ENCODE peak calls at places on chromosomes 16 and 17, in eight cellular contexts. K, X, H, Z, A, D, M and Q are unnamed samples.

GRCh38 chr17:19331553-19332245 is 30.8 kb downstream of the B9D1 start:
- DNase-seq in K (peak), X (no peak), H (no peak), Z (no peak), A (no peak), D (no peak), M (no peak), Q (no peak)

GRCh38 chr17:30969989-30970680 is 704 bp upstream of the RNF135 start:
- DNase-seq in K (no peak), X (peak), H (no peak), Z (peak), A (no peak), D (no peak), M (no peak), Q (no peak)

GRCh38 chr17:13750783-13751484 is 149.2 kb upstream of the HS3ST3A1 start:
- DNase-seq in K (no peak), X (no peak), H (no peak), Z (no peak), A (no peak), D (no peak), M (no peak), Q (no peak)

GRCh38 chr16:50323335-50324011 is 45.3 kb downstream of the BRD7 start:
- DNase-seq in K (peak), X (no peak), H (peak), Z (no peak), A (no peak), D (no peak), M (peak), Q (no peak)

GRCh38 chr17:5533486-5534315 is 47.3 kb downstream of the MIS12 start:
- DNase-seq in K (no peak), X (no peak), H (peak), Z (no peak), A (peak), D (no peak), M (no peak), Q (no peak)

GRCh38 chr17:45345246-45345553 is 28.4 kb upstream of the MAP3K14 start:
- DNase-seq in K (peak), X (no peak), H (no peak), Z (peak), A (no peak), D (no peak), M (no peak), Q (peak)

GRCh38 chr16:25626172-25626571 is 65.6 kb upstream of the HS3ST4 start:
- DNase-seq in K (no peak), X (no peak), H (no peak), Z (no peak), A (no peak), D (no peak), M (no peak), Q (no peak)

GRCh38 chr16:17027488-17028129 is 443.2 kb downstream of the XYLT1 start:
- DNase-seq in K (no peak), X (no peak), H (no peak), Z (no peak), A (no peak), D (no peak), M (no peak), Q (no peak)

GRCh38 chr16:79972053-79972704 is 371.6 kb upstream of the MAF start:
- DNase-seq in K (no peak), X (no peak), H (no peak), Z (no peak), A (no peak), D (no peak), M (no peak), Q (no peak)

GRCh38 chr17:43983515-43984411 is 20.7 kb upstream of the NAGS start:
- DNase-seq in K (peak), X (no peak), H (no peak), Z (peak), A (no peak), D (no peak), M (no peak), Q (peak)

GRCh38 chr16:29971304-29971703 is 2.4 kb upstream of the TAOK2 start:
- DNase-seq in K (no peak), X (no peak), H (no peak), Z (no peak), A (no peak), D (no peak), M (no peak), Q (peak)

GRCh38 chr17:77258638-77259037 is 117.9 kb downstream of the SEC14L1 start:
- DNase-seq in K (no peak), X (no peak), H (no peak), Z (no peak), A (no peak), D (no peak), M (no peak), Q (no peak)

GRCh38 chr16:88528902-88529318 is 41.3 kb upstream of the ZC3H18 start:
- DNase-seq in K (no peak), X (no peak), H (no peak), Z (no peak), A (no peak), D (no peak), M (no peak), Q (peak)

GRCh38 chr16:50478021-50478772 is 70.0 kb upstream of the NKD1 start:
- DNase-seq in K (peak), X (no peak), H (no peak), Z (no peak), A (peak), D (no peak), M (no peak), Q (no peak)

GRCh38 chr17:12546983-12547382 is 118.7 kb upstream of the MYOCD start:
- DNase-seq in K (no peak), X (no peak), H (no peak), Z (no peak), A (no peak), D (no peak), M (no peak), Q (no peak)

GRCh38 chr16:10729104-10729503 is 14.5 kb upstream of the NUBP1 start:
- DNase-seq in K (no peak), X (no peak), H (no peak), Z (no peak), A (no peak), D (no peak), M (no peak), Q (no peak)

GRCh38 chr17:74251051-74251450 is 23.0 kb upstream of the DNAI2 start:
- DNase-seq in K (no peak), X (no peak), H (no peak), Z (no peak), A (no peak), D (no peak), M (no peak), Q (no peak)

GRCh38 chr17:1252203-1252608 is 18.0 kb upstream of the BHLHA9 start:
- DNase-seq in K (no peak), X (no peak), H (no peak), Z (no peak), A (no peak), D (no peak), M (peak), Q (no peak)

GRCh38 chr17:73196500-73196899 is 3.6 kb downstream of the COG1 start:
- DNase-seq in K (peak), X (no peak), H (peak), Z (peak), A (no peak), D (no peak), M (peak), Q (peak)

GRCh38 chr17:66675273-66675990 is 159.5 kb upstream of the CACNG5 start:
- DNase-seq in K (no peak), X (no peak), H (no peak), Z (no peak), A (no peak), D (no peak), M (no peak), Q (no peak)

GRCh38 chr17:2436516-2436915 is 35.7 kb upstream of the MNT start:
- DNase-seq in K (no peak), X (no peak), H (no peak), Z (no peak), A (no peak), D (no peak), M (no peak), Q (no peak)

GRCh38 chr17:81683208-81683583 is 401 bp downstream of the ARL16 start:
- DNase-seq in K (no peak), X (no peak), H (no peak), Z (no peak), A (no peak), D (no peak), M (no peak), Q (no peak)

GRCh38 chr17:81832608-81833159 is 407 bp downstream of the MCRIP1 start:
- DNase-seq in K (no peak), X (no peak), H (peak), Z (no peak), A (no peak), D (no peak), M (no peak), Q (no peak)

GRCh38 chr17:82411396-82412053 is 6.6 kb upstream of the HEXD start:
- DNase-seq in K (no peak), X (no peak), H (no peak), Z (no peak), A (no peak), D (no peak), M (no peak), Q (no peak)

GRCh38 chr17:78383725-78384471 is 5.4 kb downstream of the PGS1 start:
- DNase-seq in K (peak), X (peak), H (peak), Z (peak), A (no peak), D (no peak), M (peak), Q (peak)

GRCh38 chr17:77640242-77640641 is 318.3 kb upstream of the TNRC6C start:
- DNase-seq in K (no peak), X (no peak), H (no peak), Z (no peak), A (no peak), D (no peak), M (no peak), Q (no peak)

GRCh38 chr17:7436556-7437368 is 1.5 kb downstream of the TMEM102 start:
- DNase-seq in K (peak), X (peak), H (peak), Z (peak), A (no peak), D (peak), M (peak), Q (peak)

GRCh38 chr17:45428954-45429337 is 3.7 kb downstream of the ARHGAP27 start:
- DNase-seq in K (no peak), X (no peak), H (no peak), Z (no peak), A (no peak), D (no peak), M (no peak), Q (peak)

GRCh38 chr17:63659850-63660249 is 37.6 kb downstream of the MAP3K3 start:
- DNase-seq in K (no peak), X (no peak), H (no peak), Z (no peak), A (no peak), D (no peak), M (no peak), Q (no peak)

GRCh38 chr17:19760781-19761180 is 12.7 kb upstream of the ALDH3A1 start:
- DNase-seq in K (no peak), X (no peak), H (no peak), Z (no peak), A (no peak), D (no peak), M (no peak), Q (no peak)

GRCh38 chr16:17766012-17766411 is 295.3 kb upstream of the XYLT1 start:
- DNase-seq in K (no peak), X (no peak), H (no peak), Z (no peak), A (no peak), D (no peak), M (no peak), Q (no peak)

GRCh38 chr17:83152221-83152744 is 72.9 kb downstream of the METRNL start:
- DNase-seq in K (peak), X (no peak), H (no peak), Z (no peak), A (no peak), D (no peak), M (no peak), Q (no peak)

GRCh38 chr17:38789185-38789584 is 10.2 kb downstream of the PIP4K2B start:
- DNase-seq in K (no peak), X (no peak), H (no peak), Z (no peak), A (no peak), D (no peak), M (no peak), Q (no peak)

GRCh38 chr17:27545562-27546229 is 85.3 kb upstream of the LGALS9 start:
- DNase-seq in K (no peak), X (no peak), H (no peak), Z (no peak), A (no peak), D (no peak), M (no peak), Q (no peak)

GRCh38 chr17:77322534-77323412 is 182.0 kb downstream of the SEC14L1 start:
- DNase-seq in K (peak), X (peak), H (peak), Z (peak), A (peak), D (peak), M (peak), Q (peak)

GRCh38 chr17:17987187-17987896 is 14.7 kb downstream of the DRC3 start:
- DNase-seq in K (no peak), X (no peak), H (no peak), Z (no peak), A (no peak), D (no peak), M (no peak), Q (no peak)

DNA sequence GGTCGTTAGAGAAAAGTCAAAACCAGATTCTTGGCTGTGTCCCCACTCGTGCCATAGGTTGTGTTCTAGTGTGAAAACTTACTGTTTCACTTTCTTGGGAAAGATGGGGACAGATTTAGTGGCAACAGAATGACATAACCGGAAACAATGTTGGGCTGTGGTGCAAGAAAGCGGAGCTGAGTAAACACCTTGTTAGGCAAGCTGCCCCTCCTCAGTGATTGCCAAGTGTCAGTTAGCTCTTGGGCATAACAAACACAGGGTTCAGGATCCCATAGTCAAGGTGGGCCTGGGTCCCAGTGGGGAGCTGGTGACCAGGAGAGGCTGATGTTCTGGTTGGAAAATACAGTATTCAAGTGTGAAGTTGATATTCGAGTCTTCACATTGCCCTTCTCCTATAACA is 15.4 kb downstream of the UBN1 start:
- DNase-seq in K (no peak), X (no peak), H (no peak), Z (no peak), A (no peak), D (no peak), M (no peak), Q (peak)
- TF ChIP-seq POLR2A in K (no peak), X (no peak), H (no peak), Z (no peak), A (no peak), D (no peak), M (no peak), Q (no peak)

GRCh38 chr17:61496174-61496956 is 44.1 kb downstream of the TBX4 start:
- DNase-seq in K (no peak), X (no peak), H (no peak), Z (no peak), A (no peak), D (no peak), M (no peak), Q (no peak)

GRCh38 chr17:61495161-61495857 is 43.1 kb downstream of the TBX4 start:
- DNase-seq in K (no peak), X (no peak), H (peak), Z (no peak), A (no peak), D (no peak), M (no peak), Q (no peak)

GRCh38 chr17:61491981-61492380 is 39.8 kb downstream of the TBX4 start:
- DNase-seq in K (no peak), X (no peak), H (no peak), Z (no peak), A (no peak), D (no peak), M (no peak), Q (no peak)

GRCh38 chr17:61492759-61493526 is 40.7 kb downstream of the TBX4 start:
- DNase-seq in K (no peak), X (no peak), H (no peak), Z (no peak), A (no peak), D (no peak), M (no peak), Q (no peak)

GRCh38 chr17:61494325-61495160 is 42.3 kb downstream of the TBX4 start:
- DNase-seq in K (no peak), X (no peak), H (no peak), Z (no peak), A (no peak), D (no peak), M (no peak), Q (no peak)
- TF ChIP-seq CTCF in K (no peak), X (no peak), H (no peak), Z (no peak), A (no peak), D (no peak), M (no peak), Q (no peak)

GRCh38 chr16:22395960-22396359 is 21.5 kb upstream of the CDR2 start:
- DNase-seq in K (no peak), X (no peak), H (no peak), Z (no peak), A (no peak), D (no peak), M (no peak), Q (no peak)
- TF ChIP-seq POLR2A in K (no peak), X (no peak), H (no peak), Z (no peak), A (no peak), D (no peak), M (no peak), Q (no peak)

GRCh38 chr17:48908047-48908843 is at the start of gene UBE2Z:
- DNase-seq in K (peak), X (peak), H (peak), Z (peak), A (peak), D (peak), M (peak), Q (peak)
- TF ChIP-seq CTCF in K (no peak), X (peak), H (no peak), Z (no peak), A (no peak), D (peak), M (no peak), Q (peak)

DNA sequence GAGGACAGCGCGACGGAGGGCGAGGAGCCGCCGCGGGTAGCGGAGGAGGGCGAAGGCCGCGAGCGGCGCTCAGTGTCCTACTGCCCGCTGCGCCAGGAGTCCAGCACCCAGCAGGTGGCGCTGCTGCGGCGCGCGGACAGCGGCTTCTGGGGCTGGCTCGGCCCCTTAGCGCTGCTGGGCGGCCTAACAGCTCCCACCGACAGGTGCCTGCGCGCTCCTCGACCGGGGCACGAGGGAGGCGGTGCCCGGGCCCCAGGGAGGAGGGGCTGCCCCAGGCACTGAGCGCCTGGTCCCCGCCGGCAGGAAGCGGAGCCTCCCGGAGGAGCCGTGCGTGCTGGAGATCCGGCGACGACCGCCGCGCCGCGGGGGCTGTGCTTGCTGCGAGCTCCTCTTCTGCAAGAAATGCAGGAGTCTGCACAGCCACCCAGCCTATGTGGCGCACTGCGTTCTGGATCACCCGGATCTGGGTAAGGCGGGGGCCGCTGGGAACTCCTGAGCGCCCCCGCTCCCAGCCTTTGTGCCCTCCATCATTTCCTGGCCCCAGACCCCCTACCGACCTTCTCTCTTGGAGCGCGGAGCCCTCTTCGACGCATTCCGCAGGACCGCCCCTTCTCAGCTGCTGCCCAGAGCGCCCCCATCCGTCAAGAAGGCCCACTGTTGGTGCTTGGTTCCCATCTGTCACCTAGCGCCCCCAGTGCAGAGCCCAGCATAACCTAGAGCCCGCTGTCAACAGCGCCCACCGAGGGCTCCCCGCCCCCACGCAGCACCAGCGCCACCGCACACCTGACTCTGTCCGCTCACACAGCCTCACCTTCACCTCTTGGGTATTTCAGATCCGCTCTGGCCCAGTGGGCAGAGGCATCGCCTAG is 3.7 kb downstream of the C17orf50 start:
- DNase-seq in K (peak), X (peak), H (peak), Z (peak), A (peak), D (peak), M (peak), Q (peak)
- TF ChIP-seq POLR2A in K (no peak), X (peak), H (peak), Z (no peak), A (no peak), D (no peak), M (peak), Q (no peak)

DNA sequence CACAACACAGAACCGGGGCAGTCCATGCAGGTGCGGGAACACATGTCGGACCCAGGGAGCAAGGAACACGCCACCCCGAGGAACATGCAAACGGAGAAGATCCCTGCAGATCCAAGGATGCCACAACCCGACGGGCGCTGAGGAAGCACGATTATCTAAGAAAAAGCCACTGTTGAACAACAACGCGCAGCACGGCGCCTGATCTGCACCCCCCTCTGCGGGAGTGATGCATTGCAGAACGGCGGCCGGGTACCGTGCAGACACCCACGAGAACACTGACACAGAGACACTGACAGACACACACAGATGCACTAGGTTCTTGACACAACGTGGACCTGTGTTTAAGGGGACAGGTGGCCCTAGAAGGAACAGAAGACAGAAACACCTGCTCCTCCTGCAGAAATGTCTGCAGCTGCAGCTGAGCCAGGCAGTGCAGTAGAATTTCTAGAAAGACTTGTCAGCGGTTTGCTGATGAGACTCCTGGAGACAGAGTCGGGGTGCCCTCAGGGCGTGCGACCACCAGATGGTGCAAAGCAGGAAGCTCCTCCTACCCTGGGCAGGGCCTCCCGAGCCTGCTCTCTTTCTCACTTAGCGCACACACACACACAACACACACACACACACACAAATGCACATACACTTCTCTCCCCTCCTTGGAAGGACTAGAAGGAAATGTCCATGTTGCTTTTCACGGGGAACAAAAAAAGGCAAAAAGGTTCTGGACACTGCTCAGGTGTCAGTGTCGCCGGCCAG is 7.5 kb downstream of the NPTX1 start:
- DNase-seq in K (no peak), X (no peak), H (no peak), Z (no peak), A (no peak), D (no peak), M (no peak), Q (no peak)
- TF ChIP-seq CTCF in K (no peak), X (no peak), H (no peak), Z (no peak), A (no peak), D (no peak), M (no peak), Q (no peak)